ENCODE peak calls at places on chromosomes 7 and 10, in ten cellular contexts. H, A, B, Y, E, W, U, Q, R and M are unnamed samples.

GRCh38 chr7:131047651-131048304 is 279.9 kb upstream of the MKLN1 start:
- DNase-seq in H (no peak), A (no peak), B (no peak), Y (no peak), E (no peak), W (no peak), U (no peak), Q (no peak), R (no peak), M (no peak)

GRCh38 chr10:80144302-80145131 is 12.0 kb downstream of the PLAC9 start:
- DNase-seq in H (no peak), A (no peak), B (no peak), Y (no peak), E (peak), W (peak), U (no peak), Q (no peak), R (no peak), M (no peak)

GRCh38 chr10:119360181-119360921 is 153.0 kb downstream of the GRK5 start:
- DNase-seq in H (no peak), A (no peak), B (no peak), Y (no peak), E (no peak), W (no peak), U (no peak), Q (no peak), R (no peak), M (no peak)

GRCh38 chr7:80499350-80499955 is 12.4 kb downstream of the GNAT3 start:
- DNase-seq in H (peak), A (peak), B (peak), Y (no peak), E (peak), W (no peak), U (no peak), Q (peak), R (peak), M (peak)

GRCh38 chr10:88582806-88583583 is at the start of gene RNLS:
- DNase-seq in H (peak), A (peak), B (no peak), Y (peak), E (peak), W (peak), U (peak), Q (peak), R (peak), M (no peak)

GRCh38 chr10:110788620-110789385 is 82.9 kb upstream of the PDCD4 start:
- DNase-seq in H (no peak), A (no peak), B (no peak), Y (no peak), E (no peak), W (no peak), U (no peak), Q (no peak), R (no peak), M (no peak)

GRCh38 chr10:48429309-48429708 is 122.8 kb downstream of the MAPK8 start:
- DNase-seq in H (no peak), A (no peak), B (no peak), Y (no peak), E (no peak), W (no peak), U (no peak), Q (no peak), R (no peak), M (no peak)

GRCh38 chr10:113073549-113074189 is 123.6 kb downstream of the TCF7L2 start:
- DNase-seq in H (peak), A (peak), B (peak), Y (no peak), E (peak), W (no peak), U (no peak), Q (peak), R (no peak), M (peak)

GRCh38 chr10:101560293-101561067 is 27.6 kb downstream of the POLL start:
- DNase-seq in H (no peak), A (no peak), B (no peak), Y (no peak), E (peak), W (no peak), U (no peak), Q (no peak), R (no peak), M (no peak)

GRCh38 chr10:123156091-123156490 is 1.9 kb downstream of the BUB3 start:
- DNase-seq in H (no peak), A (no peak), B (peak), Y (no peak), E (no peak), W (no peak), U (no peak), Q (peak), R (no peak), M (no peak)

GRCh38 chr7:123041085-123041484 is 45.6 kb upstream of the TAS2R16 start:
- DNase-seq in H (peak), A (no peak), B (no peak), Y (no peak), E (no peak), W (no peak), U (no peak), Q (peak), R (no peak), M (no peak)

GRCh38 chr10:89312973-89313372 is 11.1 kb downstream of the IFIT2 start:
- DNase-seq in H (no peak), A (no peak), B (no peak), Y (no peak), E (no peak), W (no peak), U (no peak), Q (no peak), R (no peak), M (no peak)

GRCh38 chr7:133564484-133564883 is 311.6 kb downstream of the EXOC4 start:
- DNase-seq in H (no peak), A (no peak), B (no peak), Y (no peak), E (no peak), W (no peak), U (no peak), Q (no peak), R (no peak), M (no peak)

GRCh38 chr7:30068117-30068516 is 39.9 kb downstream of the PLEKHA8 start:
- DNase-seq in H (peak), A (no peak), B (peak), Y (no peak), E (no peak), W (no peak), U (no peak), Q (peak), R (no peak), M (peak)

GRCh38 chr10:26556756-26557640 is 118.9 kb downstream of the APBB1IP start:
- DNase-seq in H (peak), A (peak), B (no peak), Y (no peak), E (no peak), W (peak), U (no peak), Q (peak), R (no peak), M (no peak)

GRCh38 chr7:41696323-41696916 is 6.5 kb downstream of the INHBA start:
- DNase-seq in H (peak), A (peak), B (peak), Y (no peak), E (peak), W (peak), U (no peak), Q (peak), R (peak), M (peak)
- H3K4me3 ChIP-seq in H (peak), A (peak), B (peak), Y (peak), E (peak), W (no peak), U (peak), Q (peak), R (peak), M (peak)

GRCh38 chr10:54402576-54402975 is 398.5 kb downstream of the PCDH15 start:
- DNase-seq in H (peak), A (no peak), B (no peak), Y (no peak), E (no peak), W (peak), U (no peak), Q (peak), R (no peak), M (no peak)
- TF ChIP-seq CTCF in H (peak), A (peak), B (peak), Y (no peak), E (no peak), W (peak), U (peak), Q (no peak), R (peak), M (peak)

GRCh38 chr7:137934176-137934826 is 67.6 kb downstream of the CREB3L2 start:
- DNase-seq in H (no peak), A (no peak), B (no peak), Y (no peak), E (no peak), W (peak), U (no peak), Q (no peak), R (no peak), M (no peak)
- H3K4me3 ChIP-seq in H (no peak), A (no peak), B (no peak), Y (no peak), E (no peak), W (peak), U (no peak), Q (no peak), R (peak), M (no peak)

GRCh38 chr10:10854715-10855114 is 163.0 kb upstream of the CELF2 start:
- DNase-seq in H (no peak), A (no peak), B (no peak), Y (no peak), E (no peak), W (no peak), U (no peak), Q (no peak), R (no peak), M (no peak)

GRCh38 chr10:10850227-10850626 is 167.4 kb upstream of the CELF2 start:
- DNase-seq in H (no peak), A (no peak), B (no peak), Y (no peak), E (no peak), W (no peak), U (no peak), Q (no peak), R (no peak), M (no peak)

GRCh38 chr10:10849306-10849705 is 168.4 kb upstream of the CELF2 start:
- DNase-seq in H (no peak), A (no peak), B (no peak), Y (no peak), E (no peak), W (no peak), U (no peak), Q (no peak), R (no peak), M (no peak)

GRCh38 chr10:10855178-10855577 is 162.5 kb upstream of the CELF2 start:
- DNase-seq in H (no peak), A (no peak), B (no peak), Y (no peak), E (no peak), W (no peak), U (no peak), Q (no peak), R (no peak), M (no peak)

GRCh38 chr10:10852464-10852863 is 165.2 kb upstream of the CELF2 start:
- DNase-seq in H (no peak), A (no peak), B (no peak), Y (no peak), E (no peak), W (no peak), U (no peak), Q (no peak), R (no peak), M (no peak)
- TF ChIP-seq CTCF in H (no peak), A (no peak), B (no peak), Y (no peak), E (no peak), W (no peak), U (no peak), Q (no peak), R (no peak), M (no peak)

GRCh38 chr7:27128034-27128433 is 2.5 kb downstream of the HOXA4 start:
- DNase-seq in H (peak), A (no peak), B (no peak), Y (no peak), E (no peak), W (no peak), U (no peak), Q (peak), R (no peak), M (peak)

GRCh38 chr7:27130540-27131389 is at the start of gene HOXA4:
- DNase-seq in H (peak), A (no peak), B (no peak), Y (peak), E (peak), W (no peak), U (no peak), Q (peak), R (peak), M (no peak)

GRCh38 chr7:27128776-27129728 is 1.5 kb downstream of the HOXA4 start:
- DNase-seq in H (no peak), A (no peak), B (no peak), Y (no peak), E (no peak), W (no peak), U (no peak), Q (peak), R (no peak), M (no peak)

GRCh38 chr7:27131390-27131819 is 848 bp upstream of the HOXA4 start:
- DNase-seq in H (no peak), A (no peak), B (no peak), Y (no peak), E (no peak), W (no peak), U (no peak), Q (no peak), R (no peak), M (no peak)

GRCh38 chr7:27129729-27130539 is 623 bp downstream of the HOXA4 start:
- DNase-seq in H (no peak), A (no peak), B (no peak), Y (no peak), E (no peak), W (no peak), U (no peak), Q (peak), R (peak), M (no peak)
- H3K4me3 ChIP-seq in H (peak), A (peak), B (peak), Y (peak), E (peak), W (no peak), U (no peak), Q (peak), R (peak), M (peak)

GRCh38 chr10:129854796-129855705 is 109.0 kb downstream of the EBF3 start:
- DNase-seq in H (no peak), A (no peak), B (no peak), Y (no peak), E (no peak), W (no peak), U (no peak), Q (no peak), R (no peak), M (no peak)

GRCh38 chr10:129852829-129853228 is 111.2 kb downstream of the EBF3 start:
- DNase-seq in H (no peak), A (no peak), B (no peak), Y (no peak), E (no peak), W (no peak), U (no peak), Q (no peak), R (no peak), M (no peak)

GRCh38 chr10:129851941-129852650 is 112.0 kb downstream of the EBF3 start:
- DNase-seq in H (no peak), A (no peak), B (no peak), Y (no peak), E (no peak), W (no peak), U (no peak), Q (no peak), R (no peak), M (no peak)

GRCh38 chr10:129854181-129854580 is 109.9 kb downstream of the EBF3 start:
- DNase-seq in H (no peak), A (no peak), B (no peak), Y (no peak), E (no peak), W (no peak), U (no peak), Q (no peak), R (no peak), M (no peak)

DNA sequence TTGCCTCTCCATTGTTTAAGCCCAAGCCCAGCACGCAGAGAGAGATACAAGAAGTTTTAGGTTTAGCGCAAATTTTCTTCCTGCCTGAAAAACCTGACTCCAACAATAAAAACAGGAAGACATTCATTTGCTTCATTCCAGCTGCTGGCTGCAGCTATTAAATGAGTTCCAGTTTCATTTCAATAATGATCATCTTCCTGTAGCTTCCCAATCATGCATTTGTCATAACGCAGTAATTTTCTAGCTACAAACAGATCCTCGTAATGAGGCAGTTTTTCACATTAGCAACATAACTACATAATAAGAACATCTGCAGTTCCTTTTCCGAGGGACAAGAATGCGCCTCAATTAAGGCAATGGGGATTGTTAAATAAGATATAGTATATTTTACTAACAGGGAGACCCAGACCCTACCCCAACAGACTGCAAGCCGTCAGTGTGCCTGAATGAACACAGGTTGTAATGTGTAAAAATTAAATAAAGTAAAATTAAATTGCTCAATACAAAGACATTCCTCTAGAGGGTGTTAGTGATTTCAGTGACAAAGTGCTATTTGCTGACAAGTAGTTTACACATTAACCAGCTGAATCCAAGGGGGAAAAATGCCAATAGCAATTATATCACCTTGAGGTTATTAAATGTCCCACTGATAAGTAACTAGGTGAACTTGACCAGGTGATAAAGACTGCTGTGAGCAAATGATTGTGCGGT is 110.7 kb downstream of the EBF3 start:
- DNase-seq in H (no peak), A (no peak), B (no peak), Y (no peak), E (no peak), W (no peak), U (no peak), Q (no peak), R (no peak), M (no peak)
- TF ChIP-seq CTCF in H (peak), A (no peak), B (peak), Y (no peak), E (no peak), W (no peak), U (peak), Q (no peak), R (peak), M (no peak)